ENCODE peak calls at places on chromosomes 12 and 14, in five cellular contexts. One of them, this sample, is unnamed.
A peak's percentile ranks its signal among the peaks of the same experiment; 100 is the strongest.

GRCh38 chr12:57888407-57889157 is 42.1 kb upstream of the CTDSP2 start:
- DNase-seq in HCT116: no peak
- DNase-seq in fibroblast of lung: peak; percentile 86
- DNase-seq in astrocyte: peak; percentile 80
- DNase-seq in keratinocyte: peak; percentile 91
- DNase-seq in this sample: peak; percentile 17

GRCh38 chr14:85607571-85608219 is 77.8 kb downstream of the FLRT2 start:
- DNase-seq in fibroblast of lung: peak; percentile 90
- DNase-seq in astrocyte: peak; percentile 89
- DNase-seq in keratinocyte: peak; percentile 76
- DNase-seq in HCT116: no peak
- DNase-seq in this sample: no peak

GRCh38 chr14:100731011-100731670 is 4.4 kb downstream of the DLK1 start:
- DNase-seq in astrocyte: no peak
- DNase-seq in keratinocyte: no peak
- DNase-seq in fibroblast of lung: no peak
- DNase-seq in HCT116: no peak
- DNase-seq in this sample: no peak

GRCh38 chr12:99553461-99553860 is 94.1 kb upstream of the GARIN6 start:
- DNase-seq in astrocyte: no peak
- DNase-seq in HCT116: no peak
- DNase-seq in keratinocyte: no peak
- DNase-seq in fibroblast of lung: no peak
- DNase-seq in this sample: no peak

GRCh38 chr12:57119294-57119693 is 8.1 kb upstream of the STAT6 start:
- DNase-seq in astrocyte: no peak
- DNase-seq in HCT116: no peak
- DNase-seq in fibroblast of lung: no peak
- DNase-seq in keratinocyte: no peak
- DNase-seq in this sample: no peak

GRCh38 chr12:125194999-125195398 is 129.8 kb downstream of the AACS start:
- DNase-seq in keratinocyte: no peak
- DNase-seq in fibroblast of lung: no peak
- DNase-seq in HCT116: no peak
- DNase-seq in astrocyte: no peak
- DNase-seq in this sample: peak; percentile 10

GRCh38 chr12:104742551-104742961 is 215.5 kb downstream of the SLC41A2 start:
- DNase-seq in HCT116: no peak
- DNase-seq in fibroblast of lung: no peak
- DNase-seq in astrocyte: no peak
- DNase-seq in keratinocyte: no peak
- DNase-seq in this sample: no peak

GRCh38 chr12:116882742-116883141 is 1.5 kb upstream of the HRK start:
- DNase-seq in astrocyte: no peak
- DNase-seq in HCT116: no peak
- DNase-seq in fibroblast of lung: peak; percentile 39
- DNase-seq in keratinocyte: no peak
- DNase-seq in this sample: no peak

GRCh38 chr12:121578230-121579189 is 2.3 kb downstream of the KDM2B start:
- DNase-seq in astrocyte: no peak
- DNase-seq in HCT116: no peak
- DNase-seq in fibroblast of lung: no peak
- DNase-seq in keratinocyte: no peak
- DNase-seq in this sample: no peak

GRCh38 chr12:83015390-83016225 is 328.9 kb downstream of the TMTC2 start:
- DNase-seq in HCT116: peak; percentile 23
- DNase-seq in keratinocyte: peak; percentile 2
- DNase-seq in astrocyte: peak; percentile 29
- DNase-seq in fibroblast of lung: peak; percentile 45
- DNase-seq in this sample: no peak

GRCh38 chr14:95703805-95704204 is 10.1 kb downstream of the TCL1A start:
- DNase-seq in astrocyte: no peak
- DNase-seq in HCT116: no peak
- DNase-seq in fibroblast of lung: no peak
- DNase-seq in keratinocyte: no peak
- DNase-seq in this sample: no peak

GRCh38 chr14:45085004-45085403 is 1.1 kb downstream of the PRPF39 start:
- DNase-seq in HCT116: no peak
- DNase-seq in keratinocyte: no peak
- DNase-seq in fibroblast of lung: peak; percentile 17
- DNase-seq in astrocyte: peak; percentile 12
- DNase-seq in this sample: no peak

GRCh38 chr12:78703820-78704525 is 160.6 kb upstream of the SYT1 start:
- DNase-seq in HCT116: peak; percentile 22
- DNase-seq in fibroblast of lung: peak; percentile 96
- DNase-seq in astrocyte: peak; percentile 95
- DNase-seq in keratinocyte: peak; percentile 70
- DNase-seq in this sample: no peak
- H3K9ac ChIP-seq in HCT116: no peak overlapping the region
- H3K9ac ChIP-seq in fibroblast of lung: no peak overlapping the region
- H3K9ac ChIP-seq in astrocyte: peak overlapping the region; percentile 39
- H3K9ac ChIP-seq in keratinocyte: no peak overlapping the region
- H3K9ac ChIP-seq in this sample: no peak overlapping the region

GRCh38 chr12:123489580-123489979 is 31.6 kb downstream of the SNRNP35 start:
- DNase-seq in fibroblast of lung: no peak
- DNase-seq in astrocyte: no peak
- DNase-seq in HCT116: no peak
- DNase-seq in keratinocyte: no peak
- DNase-seq in this sample: no peak
- H3K4me1 ChIP-seq in fibroblast of lung: no peaks in the 10 kb centered on the region
- H3K4me1 ChIP-seq in astrocyte: no peaks in the 10 kb centered on the region
- H3K4me1 ChIP-seq in HCT116: no peaks in the 10 kb centered on the region
- H3K4me1 ChIP-seq in keratinocyte: no peaks in the 10 kb centered on the region
- H3K4me1 ChIP-seq in this sample: no peaks in the 10 kb centered on the region

GRCh38 chr14:29927596-29928341 is at the start of gene PRKD1:
- DNase-seq in HCT116: no peak
- DNase-seq in fibroblast of lung: peak; percentile 76
- DNase-seq in astrocyte: peak; percentile 66
- DNase-seq in keratinocyte: no peak
- DNase-seq in this sample: no peak
- TF ChIP-seq EZH2 in HCT116: no peak
- TF ChIP-seq EZH2 in fibroblast of lung: no peak
- TF ChIP-seq EZH2 in astrocyte: no peak
- TF ChIP-seq EZH2 in keratinocyte: no peak
- TF ChIP-seq EZH2 in this sample: no peak

GRCh38 chr12:30926243-30927209 is at the start of gene TSPAN11:
- DNase-seq in HCT116: no peak
- DNase-seq in astrocyte: peak; percentile 31
- DNase-seq in keratinocyte: no peak
- DNase-seq in fibroblast of lung: peak; percentile 56
- DNase-seq in this sample: no peak
- H3K9ac ChIP-seq in HCT116: no peak within 1 kb of the TSS
- H3K9ac ChIP-seq in astrocyte: peak within 1 kb of the TSS; percentile 45
- H3K9ac ChIP-seq in keratinocyte: no peak within 1 kb of the TSS
- H3K9ac ChIP-seq in fibroblast of lung: no peak within 1 kb of the TSS
- H3K9ac ChIP-seq in this sample: no peak within 1 kb of the TSS

GRCh38 chr12:47820631-47821345 is 1.1 kb upstream of the HDAC7 start:
- DNase-seq in HCT116: peak; percentile 62
- DNase-seq in fibroblast of lung: peak; percentile 97
- DNase-seq in astrocyte: peak; percentile 95
- DNase-seq in keratinocyte: peak; percentile 74
- DNase-seq in this sample: no peak

GRCh38 chr12:47823422-47824086 is 3.9 kb upstream of the HDAC7 start:
- DNase-seq in HCT116: no peak
- DNase-seq in fibroblast of lung: no peak
- DNase-seq in keratinocyte: no peak
- DNase-seq in astrocyte: no peak
- DNase-seq in this sample: no peak

GRCh38 chr12:47822863-47823262 is 3.2 kb upstream of the HDAC7 start:
- DNase-seq in keratinocyte: no peak
- DNase-seq in HCT116: no peak
- DNase-seq in astrocyte: no peak
- DNase-seq in fibroblast of lung: no peak
- DNase-seq in this sample: no peak

GRCh38 chr12:47821346-47821706 is 1.6 kb upstream of the HDAC7 start:
- DNase-seq in astrocyte: no peak
- DNase-seq in fibroblast of lung: peak; percentile 48
- DNase-seq in HCT116: no peak
- DNase-seq in keratinocyte: no peak
- DNase-seq in this sample: no peak

DNA sequence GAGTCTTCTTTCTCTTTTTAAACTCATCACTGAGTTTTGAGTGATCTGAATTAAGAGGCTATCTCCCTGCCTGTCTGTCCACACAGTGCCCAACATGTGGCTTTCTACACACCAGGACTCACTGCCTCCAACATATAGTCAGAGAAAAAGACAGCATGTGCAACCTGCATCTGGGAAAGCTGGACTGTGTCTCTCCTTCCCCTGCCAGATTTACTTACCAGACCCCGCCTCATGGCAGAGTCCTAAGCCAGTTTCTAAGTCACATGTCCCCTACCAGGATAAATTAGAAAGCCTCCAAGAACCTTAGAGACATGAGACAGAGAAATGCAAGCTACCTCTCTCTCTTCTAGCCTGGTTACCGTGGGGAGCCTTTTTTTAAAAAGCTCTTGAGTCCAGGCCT is 2.7 kb upstream of the HDAC7 start:
- DNase-seq in fibroblast of lung: no peak
- DNase-seq in HCT116: no peak
- DNase-seq in keratinocyte: no peak
- DNase-seq in astrocyte: no peak
- DNase-seq in this sample: no peak
- H3K4me1 ChIP-seq in fibroblast of lung: peaks cover 26% of the 10 kb centered on the region
- H3K4me1 ChIP-seq in HCT116: peaks cover 60% of the 10 kb centered on the region
- H3K4me1 ChIP-seq in keratinocyte: peaks cover 57% of the 10 kb centered on the region
- H3K4me1 ChIP-seq in astrocyte: peaks cover 29% of the 10 kb centered on the region
- H3K4me1 ChIP-seq in this sample: peaks cover 46% of the 10 kb centered on the region

This sample was measured in DND-41.